ENCODE peak calls at places on chromosomes 1 and 21, in nine cellular contexts. G is PC-3, N is H9, W is K562, K is fibroblast of lung, F is neural progenitor cell, A is HCT116, C is MM.1S, R is Karpas-422. M is an unnamed sample.

GRCh38 chr1:201719812-201720521 is 109.0 kb upstream of the IPO9 start:
- DNase-seq in G (no peak), N (no peak), W (no peak), K (peak; percentile 94), F (peak; percentile 78), A (no peak), C (no peak), R (no peak), M (no peak)

GRCh38 chr1:44347280-44347679 is 7.8 kb downstream of the ERI3 start:
- DNase-seq in G (no peak), N (no peak), W (no peak), K (peak; percentile 33), F (no peak), A (no peak), C (no peak), R (no peak), M (no peak)

GRCh38 chr1:38577937-38578443 is 281.6 kb downstream of the RRAGC start:
- DNase-seq in G (no peak), N (no peak), W (no peak), K (no peak), F (no peak), A (no peak), C (no peak), R (no peak), M (no peak)

GRCh38 chr1:246214708-246215504 is 292.2 kb downstream of the SMYD3 start:
- DNase-seq in G (peak; percentile 98), N (no peak), W (peak; percentile 84), K (peak; percentile 92), F (no peak), A (no peak), C (peak; percentile 94), R (peak; percentile 94), M (no peak)

GRCh38 chr1:202127061-202127460 is 4.3 kb downstream of the GPR37L1 start:
- DNase-seq in G (no peak), N (no peak), W (no peak), K (no peak), F (no peak), A (no peak), C (no peak), R (no peak), M (peak; percentile 62)

GRCh38 chr1:204507317-204508105 is 8.7 kb upstream of the MDM4 start:
- DNase-seq in G (peak; percentile 86), N (peak; percentile 87), W (peak; percentile 47), K (peak; percentile 48), F (peak; percentile 56), A (no peak), C (peak; percentile 65), R (peak; percentile 63), M (no peak)

GRCh38 chr1:205922806-205923205 is 20.4 kb downstream of the SLC26A9 start:
- DNase-seq in G (no peak), N (peak; percentile 5), W (no peak), K (no peak), F (no peak), A (no peak), C (no peak), R (no peak), M (no peak)

GRCh38 chr21:33968082-33968997 is 52.7 kb upstream of the ATP5PO start:
- DNase-seq in G (peak; percentile 90), N (no peak), W (peak; percentile 68), K (peak; percentile 62), F (peak; percentile 34), A (no peak), C (no peak), R (peak; percentile 81), M (peak; percentile 26)

GRCh38 chr1:28494737-28495136 is 11.1 kb upstream of the RCC1 start:
- DNase-seq in G (no peak), N (no peak), W (no peak), K (no peak), F (no peak), A (no peak), C (no peak), R (no peak), M (no peak)

GRCh38 chr1:16205891-16206546 is 6.4 kb downstream of the ARHGEF19 start:
- DNase-seq in G (no peak), N (no peak), W (no peak), K (no peak), F (no peak), A (no peak), C (no peak), R (no peak), M (no peak)

GRCh38 chr1:43558346-43558841 is 27.7 kb downstream of the PTPRF start:
- DNase-seq in G (no peak), N (peak; percentile 62), W (no peak), K (peak; percentile 46), F (peak; percentile 77), A (no peak), C (no peak), R (no peak), M (no peak)

GRCh38 chr1:201570886-201571624 is 32.1 kb downstream of the NAV1 start:
- DNase-seq in G (no peak), N (no peak), W (no peak), K (no peak), F (no peak), A (no peak), C (no peak), R (peak; percentile 74), M (no peak)

GRCh38 chr1:38127432-38127831 is 80.8 kb upstream of the POU3F1 start:
- DNase-seq in G (peak; percentile 49), N (no peak), W (no peak), K (peak; percentile 29), F (no peak), A (no peak), C (no peak), R (no peak), M (no peak)

GRCh38 chr1:12167493-12168429 is 970 bp downstream of the TNFRSF1B start:
- DNase-seq in G (no peak), N (no peak), W (peak; percentile 83), K (no peak), F (no peak), A (no peak), C (peak; percentile 9), R (peak; percentile 95), M (no peak)

GRCh38 chr1:35202048-35202719 is 9.2 kb upstream of the SFPQ start:
- DNase-seq in G (peak; percentile 86), N (peak; percentile 82), W (peak; percentile 82), K (peak; percentile 86), F (peak; percentile 88), A (peak; percentile 79), C (peak; percentile 81), R (peak; percentile 92), M (peak; percentile 71)

DNA sequence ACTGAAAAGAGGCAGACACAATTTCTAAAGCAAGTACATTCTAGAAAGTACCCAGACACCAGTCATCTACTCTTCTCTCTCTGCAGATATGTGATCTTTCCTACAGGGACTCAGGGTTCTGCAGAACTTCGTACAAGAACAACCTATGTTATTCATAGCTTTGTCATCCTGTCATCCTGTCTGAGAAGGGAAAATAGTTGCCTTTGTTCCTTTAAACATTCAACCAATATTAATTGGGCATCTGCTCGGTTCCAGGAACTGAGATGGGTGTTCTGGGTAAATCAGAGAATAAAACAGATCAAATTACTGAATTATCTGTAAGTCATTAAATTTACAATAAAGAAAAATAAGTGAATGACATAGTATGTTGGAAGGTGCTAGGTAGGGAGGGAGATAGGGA is 504.9 kb downstream of the MATN1 start:
- DNase-seq in G (no peak), N (no peak), W (no peak), K (no peak), F (no peak), A (no peak), C (no peak), R (no peak), M (no peak)
- H3K9ac ChIP-seq in G (no peak overlapping the region), N (no peak overlapping the region), W (no peak overlapping the region), K (no peak overlapping the region), F (no peak overlapping the region), A (no peak overlapping the region), C (no peak overlapping the region), R (no peak overlapping the region), M (no peak overlapping the region)

DNA sequence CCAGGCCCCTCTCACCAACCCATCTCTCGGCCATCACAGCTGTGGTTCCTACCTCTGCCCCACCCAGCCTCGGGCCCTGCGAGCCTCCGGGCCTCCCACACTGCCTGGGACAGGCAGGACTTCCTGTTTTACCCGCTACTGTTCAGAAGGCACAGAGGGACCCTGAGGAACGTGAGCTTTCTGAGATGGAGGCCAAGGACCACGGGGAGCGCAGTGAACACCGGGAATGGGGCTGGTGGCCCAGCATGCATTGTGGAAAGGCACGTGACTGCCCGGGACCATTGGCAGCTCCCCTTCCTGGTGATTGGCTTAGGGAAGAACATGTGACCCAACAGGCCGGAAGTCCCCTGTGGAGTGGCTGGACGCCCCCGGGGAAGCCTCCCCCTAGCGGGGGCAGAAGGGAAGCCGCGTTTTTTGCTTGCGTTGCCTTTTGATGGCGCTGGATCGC is 7.0 kb downstream of the S100B start:
- DNase-seq in G (no peak), N (no peak), W (peak; percentile 55), K (no peak), F (no peak), A (no peak), C (no peak), R (no peak), M (no peak)
- H3K9ac ChIP-seq in G (no peak overlapping the region), N (no peak overlapping the region), W (no peak overlapping the region), K (no peak overlapping the region), F (no peak overlapping the region), A (no peak overlapping the region), C (no peak overlapping the region), R (no peak overlapping the region), M (no peak overlapping the region)

DNA sequence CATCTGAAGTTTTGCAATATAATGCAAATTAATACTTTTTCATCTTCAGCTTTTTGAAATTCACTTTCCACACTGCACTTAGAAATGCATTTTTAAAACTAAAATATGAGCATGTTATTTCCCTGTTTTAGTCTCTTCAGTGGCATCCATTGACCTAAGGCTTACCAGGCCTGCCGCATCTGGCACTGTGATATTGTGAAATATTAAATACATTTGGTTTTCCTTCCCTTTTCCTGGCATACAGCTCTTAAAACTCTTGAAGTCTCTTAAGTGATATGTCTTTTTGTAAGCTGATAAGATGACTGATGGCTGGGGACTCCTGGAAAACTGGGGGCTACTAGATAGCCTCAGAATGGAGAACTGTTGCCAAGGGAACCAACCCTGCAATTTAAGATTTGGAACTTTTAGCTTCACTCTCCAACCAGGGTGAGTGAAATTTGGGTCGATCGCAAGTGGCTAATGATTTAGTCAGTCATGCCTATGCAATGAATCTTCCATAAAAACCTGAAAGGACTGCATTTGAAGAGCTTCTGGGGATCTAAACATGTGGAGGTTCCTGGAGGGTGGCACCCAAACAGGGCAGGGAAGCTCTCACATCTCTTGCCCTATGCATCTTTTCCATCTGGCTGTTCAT is 75.5 kb upstream of the PDC start:
- DNase-seq in G (no peak), N (no peak), W (no peak), K (peak; percentile 26), F (no peak), A (no peak), C (no peak), R (no peak), M (no peak)
- H3K9ac ChIP-seq in G (peak overlapping the region; percentile 36), N (no peak overlapping the region), W (no peak overlapping the region), K (no peak overlapping the region), F (no peak overlapping the region), A (no peak overlapping the region), C (no peak overlapping the region), R (no peak overlapping the region), M (no peak overlapping the region)

DNA sequence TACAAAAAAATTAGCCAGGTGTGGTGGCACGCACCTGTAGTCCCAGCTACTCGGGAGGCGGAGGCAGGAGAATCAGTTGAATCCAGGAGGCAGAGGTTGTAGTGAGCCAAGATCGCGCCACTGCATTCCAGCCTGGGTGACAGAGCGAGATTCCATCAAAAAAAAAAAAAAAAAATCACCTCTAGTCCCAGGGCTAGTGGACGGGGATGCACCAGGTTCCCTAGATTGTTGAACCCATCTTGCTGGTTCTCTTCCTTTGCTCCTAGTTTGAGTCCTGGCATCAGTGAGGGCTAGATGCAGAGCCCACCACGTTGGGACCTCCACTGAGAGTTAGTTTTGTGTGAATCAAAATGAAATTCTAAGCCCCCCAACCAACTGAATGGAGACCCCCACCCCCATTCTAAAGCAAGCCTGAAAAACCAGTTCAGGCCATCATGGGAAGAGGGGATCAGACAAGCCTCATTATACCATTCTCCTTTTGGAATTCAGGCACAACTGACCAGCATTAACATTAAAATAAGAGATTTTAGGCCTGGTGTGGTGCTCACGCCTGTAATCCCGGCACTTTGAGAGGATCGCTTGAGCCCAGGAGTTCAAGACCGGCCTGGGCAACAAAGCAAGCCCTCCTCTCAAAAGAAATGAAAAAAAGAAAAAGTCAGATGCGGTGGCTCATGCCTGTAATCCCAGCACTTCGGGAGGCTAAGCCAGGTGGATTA is 17.9 kb upstream of the L1TD1 start:
- DNase-seq in G (no peak), N (no peak), W (no peak), K (no peak), F (no peak), A (no peak), C (no peak), R (no peak), M (no peak)
- H3K9ac ChIP-seq in G (no peak overlapping the region), N (no peak overlapping the region), W (no peak overlapping the region), K (no peak overlapping the region), F (no peak overlapping the region), A (no peak overlapping the region), C (no peak overlapping the region), R (no peak overlapping the region), M (no peak overlapping the region)

M was measured in SK-N-MC.